ENCODE peak calls at places on chromosomes 5 and 9, in ten cellular contexts. G is progenitor cell of endocrine pancreas, O is GM03348, H is Calu3, W is fibroblast of the aortic adventitia, E is retinal pigment epithelial cell, R is GM12864, J is Karpas-422, C is AG04450, X is NAMALWA. K is an unnamed sample.

GRCh38 chr5:88108490-88109279 is 160.0 kb downstream of the TMEM161B start:
- DNase-seq in W (no peak), X (no peak), C (no peak), O (no peak), E (no peak), H (no peak), G (no peak), J (no peak), R (no peak), K (no peak)

GRCh38 chr9:113636693-113637092 is 173.2 kb downstream of the RGS3 start:
- DNase-seq in E (no peak), X (no peak), G (no peak), C (no peak), O (no peak), W (no peak), J (no peak), H (no peak), R (no peak), K (no peak)

GRCh38 chr9:116020801-116021200 is 132.8 kb upstream of the PAPPA start:
- DNase-seq in G (no peak), O (no peak), E (no peak), W (no peak), C (no peak), X (no peak), J (no peak), H (no peak), R (no peak), K (no peak)

GRCh38 chr5:166127766-166128565 is 2163.5 kb upstream of the WWC1 start:
- DNase-seq in X (no peak), C (no peak), O (no peak), H (no peak), R (no peak), W (no peak), E (no peak), G (no peak), J (no peak), K (no peak)

GRCh38 chr5:125043781-125044391 is 297.4 kb upstream of the ZNF608 start:
- DNase-seq in H (peak), R (no peak), X (no peak), J (no peak), O (peak), G (no peak), W (peak), C (no peak), E (peak), K (peak)

GRCh38 chr9:37968228-37968672 is 64.3 kb upstream of the SLC25A51 start:
- DNase-seq in C (no peak), X (no peak), J (no peak), R (no peak), W (peak), G (no peak), E (no peak), O (peak), H (no peak), K (no peak)

GRCh38 chr5:113989278-113989912 is 372.5 kb upstream of the KCNN2 start:
- DNase-seq in C (no peak), W (no peak), O (no peak), R (no peak), H (no peak), G (no peak), E (no peak), J (no peak), X (no peak), K (no peak)

GRCh38 chr9:36217256-36217968 is 26.7 kb downstream of the CLTA start:
- DNase-seq in E (no peak), C (no peak), W (no peak), G (no peak), J (no peak), X (no peak), H (no peak), R (no peak), O (no peak), K (no peak)

GRCh38 chr5:110918683-110919082 is 152.8 kb upstream of the TSLP start:
- DNase-seq in W (no peak), G (no peak), H (no peak), C (no peak), X (no peak), R (no peak), O (no peak), E (no peak), J (no peak), K (no peak)

GRCh38 chr9:116027511-116027910 is 126.1 kb upstream of the PAPPA start:
- DNase-seq in H (no peak), X (no peak), R (no peak), E (peak), J (no peak), G (no peak), C (peak), O (peak), W (peak), K (peak)

GRCh38 chr5:134440185-134440755 is 28.6 kb upstream of the CDKN2AIPNL start:
- DNase-seq in C (no peak), H (no peak), G (no peak), O (no peak), R (no peak), E (no peak), X (no peak), W (peak), J (peak), K (no peak)

GRCh38 chr5:10064546-10065215 is 185.0 kb downstream of the ATPSCKMT start:
- DNase-seq in W (no peak), O (peak), E (no peak), X (no peak), R (no peak), H (no peak), C (no peak), J (no peak), G (no peak), K (no peak)

GRCh38 chr9:132647806-132648205 is 22.0 kb downstream of the DDX31 start:
- DNase-seq in X (no peak), O (no peak), C (no peak), E (no peak), H (no peak), J (no peak), W (no peak), R (no peak), G (no peak), K (no peak)

GRCh38 chr9:37921546-37922300 is 17.8 kb upstream of the SLC25A51 start:
- DNase-seq in H (no peak), R (no peak), W (peak), X (no peak), G (no peak), C (no peak), O (no peak), E (peak), J (no peak), K (no peak)

GRCh38 chr9:101711330-101711941 is 27.0 kb downstream of the GRIN3A start:
- DNase-seq in J (peak), C (no peak), W (no peak), X (peak), O (peak), R (peak), E (no peak), H (peak), G (no peak), K (no peak)

GRCh38 chr9:117678882-117679281 is 25.3 kb upstream of the TLR4 start:
- DNase-seq in E (no peak), H (no peak), J (peak), C (no peak), X (no peak), R (no peak), G (no peak), O (no peak), W (peak), K (no peak)

GRCh38 chr5:57441557-57441956 is 41.1 kb downstream of the ACTBL2 start:
- DNase-seq in G (no peak), H (peak), R (no peak), O (peak), X (no peak), W (peak), C (peak), E (no peak), J (no peak), K (peak)

GRCh38 chr5:143166080-143166479 is 237.4 kb downstream of the NR3C1 start:
- DNase-seq in H (no peak), O (no peak), E (no peak), X (no peak), W (no peak), C (no peak), G (no peak), R (no peak), J (no peak), K (no peak)

GRCh38 chr5:50744761-50745160 is 78.3 kb downstream of the PARP8 start:
- DNase-seq in H (no peak), E (no peak), W (peak), G (no peak), O (no peak), R (no peak), J (peak), C (peak), X (peak), K (peak)

GRCh38 chr5:140966293-140967225 is at the start of gene PCDHAC2:
- DNase-seq in C (no peak), R (no peak), W (no peak), E (no peak), J (no peak), O (peak), H (peak), G (peak), X (no peak), K (no peak)

GRCh38 chr9:97982719-97983523 is at the start of gene ANP32B:
- DNase-seq in E (no peak), H (peak), C (peak), X (peak), J (peak), O (peak), R (peak), W (peak), G (peak), K (no peak)

GRCh38 chr5:133371371-133372155 is 240.8 kb downstream of the FSTL4 start:
- DNase-seq in W (no peak), O (no peak), E (no peak), C (no peak), H (no peak), X (no peak), J (no peak), R (no peak), G (no peak), K (no peak)

GRCh38 chr9:74824654-74825053 is 63.1 kb downstream of the TRPM6 start:
- DNase-seq in O (no peak), R (no peak), W (peak), H (no peak), C (no peak), X (no peak), G (no peak), J (no peak), E (peak), K (no peak)

GRCh38 chr5:58451732-58452565 is 7.9 kb downstream of the PLK2 start:
- DNase-seq in W (peak), J (no peak), O (no peak), C (no peak), G (no peak), E (no peak), X (no peak), H (no peak), R (no peak), K (no peak)

GRCh38 chr5:140358738-140359310 is 1.2 kb upstream of the SLC4A9 start:
- DNase-seq in H (peak), X (no peak), C (no peak), R (no peak), E (peak), G (no peak), W (peak), O (peak), J (no peak), K (no peak)

GRCh38 chr9:135614821-135615665 is 24.3 kb downstream of the GLT6D1 start:
- DNase-seq in R (no peak), W (no peak), O (no peak), H (no peak), C (no peak), G (no peak), X (no peak), J (no peak), E (no peak), K (no peak)

GRCh38 chr9:93125331-93125894 is 8.6 kb downstream of the NINJ1 start:
- DNase-seq in R (no peak), H (no peak), J (no peak), E (no peak), G (no peak), W (no peak), C (no peak), O (no peak), X (no peak), K (no peak)

GRCh38 chr5:126864042-126864688 is 87.2 kb downstream of the LMNB1 start:
- DNase-seq in W (no peak), H (no peak), J (no peak), E (no peak), G (no peak), R (no peak), O (no peak), X (no peak), C (no peak), K (no peak)

GRCh38 chr9:70581214-70581966 is 166.9 kb upstream of the KLF9 start:
- DNase-seq in J (no peak), W (no peak), H (no peak), G (no peak), R (no peak), C (no peak), X (peak), O (no peak), E (no peak), K (no peak)

GRCh38 chr9:78303377-78304062 is 6.6 kb downstream of the PSAT1 start:
- DNase-seq in X (no peak), E (no peak), W (no peak), C (no peak), O (no peak), H (no peak), J (no peak), G (no peak), R (no peak), K (no peak)

GRCh38 chr5:172848419-172848818 is 14.4 kb downstream of the ERGIC1 start:
- DNase-seq in E (no peak), W (no peak), G (no peak), O (no peak), R (no peak), H (no peak), C (no peak), J (no peak), X (no peak), K (no peak)

GRCh38 chr9:121303456-121304451 is 35.8 kb downstream of the GSN start:
- DNase-seq in X (no peak), W (no peak), H (no peak), C (no peak), J (no peak), O (no peak), E (no peak), R (no peak), G (no peak), K (no peak)

GRCh38 chr5:72510610-72511121 is 3.5 kb upstream of the ZNF366 start:
- DNase-seq in X (no peak), E (no peak), O (peak), G (no peak), J (no peak), R (no peak), W (peak), C (peak), H (no peak), K (no peak)

GRCh38 chr5:146342882-146343865 is 4.5 kb downstream of the POU4F3 start:
- DNase-seq in X (no peak), W (no peak), C (no peak), J (no peak), O (no peak), E (no peak), R (no peak), H (no peak), G (no peak), K (no peak)

GRCh38 chr9:21535396-21535795 is 53.3 kb upstream of the IFNE start:
- DNase-seq in E (no peak), O (no peak), J (no peak), W (no peak), R (no peak), H (no peak), C (no peak), G (no peak), X (no peak), K (no peak)

GRCh38 chr9:4099961-4100360 is 199.9 kb downstream of the GLIS3 start:
- DNase-seq in X (no peak), J (no peak), H (no peak), R (no peak), E (no peak), O (peak), W (peak), G (no peak), C (no peak), K (no peak)